ENCODE peak calls at places on chromosomes 7 and 10, in nine cellular contexts. One of them, this sample, is unnamed.

GRCh38 chr10:92103376-92104084 is 180.0 kb downstream of the BTAF1 start:
- DNase-seq in psoas muscle: no peak
- DNase-seq in GM13976: no peak
- DNase-seq in CD8-positive, alpha-beta T cell: no peak
- DNase-seq in WTC11: no peak
- DNase-seq in left ventricle myocardium inferior: no peak
- DNase-seq in neural progenitor cell: no peak
- DNase-seq in tibial artery: no peak
- DNase-seq in glutamatergic neuron: no peak
- DNase-seq in this sample: no peak

GRCh38 chr10:42989481-42989921 is 87.4 kb upstream of the RET start:
- DNase-seq in psoas muscle: no peak
- DNase-seq in GM13976: no peak
- DNase-seq in CD8-positive, alpha-beta T cell: no peak
- DNase-seq in WTC11: peak; percentile 6
- DNase-seq in left ventricle myocardium inferior: no peak
- DNase-seq in neural progenitor cell: no peak
- DNase-seq in tibial artery: no peak
- DNase-seq in glutamatergic neuron: peak; percentile 10
- DNase-seq in this sample: no peak

GRCh38 chr10:680745-681144 is 8.7 kb downstream of the DIP2C start:
- DNase-seq in psoas muscle: no peak
- DNase-seq in GM13976: no peak
- DNase-seq in CD8-positive, alpha-beta T cell: no peak
- DNase-seq in WTC11: no peak
- DNase-seq in left ventricle myocardium inferior: no peak
- DNase-seq in neural progenitor cell: no peak
- DNase-seq in tibial artery: no peak
- DNase-seq in glutamatergic neuron: no peak
- DNase-seq in this sample: no peak

GRCh38 chr10:129031233-129032150 is 435.5 kb upstream of the MGMT start:
- DNase-seq in psoas muscle: peak; percentile 60
- DNase-seq in GM13976: peak; percentile 79
- DNase-seq in CD8-positive, alpha-beta T cell: peak; percentile 55
- DNase-seq in WTC11: peak; percentile 76
- DNase-seq in left ventricle myocardium inferior: peak; percentile 57
- DNase-seq in neural progenitor cell: peak; percentile 83
- DNase-seq in tibial artery: peak; percentile 46
- DNase-seq in glutamatergic neuron: peak; percentile 87
- DNase-seq in this sample: peak; percentile 67

GRCh38 chr10:110827410-110827809 is 44.3 kb upstream of the PDCD4 start:
- DNase-seq in psoas muscle: no peak
- DNase-seq in GM13976: no peak
- DNase-seq in CD8-positive, alpha-beta T cell: no peak
- DNase-seq in WTC11: no peak
- DNase-seq in left ventricle myocardium inferior: no peak
- DNase-seq in neural progenitor cell: no peak
- DNase-seq in tibial artery: no peak
- DNase-seq in glutamatergic neuron: no peak
- DNase-seq in this sample: peak; percentile 42

GRCh38 chr7:30470783-30471182 is 7.8 kb downstream of the NOD1 start:
- DNase-seq in psoas muscle: no peak
- DNase-seq in GM13976: no peak
- DNase-seq in CD8-positive, alpha-beta T cell: no peak
- DNase-seq in WTC11: no peak
- DNase-seq in left ventricle myocardium inferior: no peak
- DNase-seq in neural progenitor cell: no peak
- DNase-seq in tibial artery: peak; percentile 56
- DNase-seq in glutamatergic neuron: no peak
- DNase-seq in this sample: peak; percentile 41

GRCh38 chr7:4744391-4745264 is 30.8 kb upstream of the AP5Z1 start:
- DNase-seq in psoas muscle: peak; percentile 99
- DNase-seq in GM13976: peak; percentile 88
- DNase-seq in CD8-positive, alpha-beta T cell: peak; percentile 61
- DNase-seq in WTC11: peak; percentile 93
- DNase-seq in left ventricle myocardium inferior: peak; percentile 100
- DNase-seq in neural progenitor cell: peak; percentile 96
- DNase-seq in tibial artery: peak; percentile 99
- DNase-seq in glutamatergic neuron: peak; percentile 98
- DNase-seq in this sample: peak; percentile 99

GRCh38 chr7:138889566-138889965 is 91.6 kb upstream of the ATP6V0A4 start:
- DNase-seq in psoas muscle: no peak
- DNase-seq in GM13976: no peak
- DNase-seq in CD8-positive, alpha-beta T cell: no peak
- DNase-seq in WTC11: no peak
- DNase-seq in left ventricle myocardium inferior: no peak
- DNase-seq in neural progenitor cell: no peak
- DNase-seq in tibial artery: no peak
- DNase-seq in glutamatergic neuron: no peak
- DNase-seq in this sample: peak; percentile 54

GRCh38 chr10:74255214-74255613 is 104.2 kb downstream of the ADK start:
- DNase-seq in psoas muscle: no peak
- DNase-seq in GM13976: no peak
- DNase-seq in CD8-positive, alpha-beta T cell: no peak
- DNase-seq in WTC11: no peak
- DNase-seq in left ventricle myocardium inferior: no peak
- DNase-seq in neural progenitor cell: no peak
- DNase-seq in tibial artery: no peak
- DNase-seq in glutamatergic neuron: no peak
- DNase-seq in this sample: no peak

GRCh38 chr7:295155-296154 is 5.5 kb downstream of the FOXL3 start:
- DNase-seq in psoas muscle: no peak
- DNase-seq in GM13976: no peak
- DNase-seq in CD8-positive, alpha-beta T cell: no peak
- DNase-seq in WTC11: no peak
- DNase-seq in left ventricle myocardium inferior: no peak
- DNase-seq in neural progenitor cell: no peak
- DNase-seq in tibial artery: no peak
- DNase-seq in glutamatergic neuron: no peak
- DNase-seq in this sample: no peak

GRCh38 chr7:294440-295154 is 4.6 kb downstream of the FOXL3 start:
- DNase-seq in psoas muscle: no peak
- DNase-seq in GM13976: no peak
- DNase-seq in CD8-positive, alpha-beta T cell: no peak
- DNase-seq in WTC11: no peak
- DNase-seq in left ventricle myocardium inferior: no peak
- DNase-seq in neural progenitor cell: no peak
- DNase-seq in tibial artery: no peak
- DNase-seq in glutamatergic neuron: no peak
- DNase-seq in this sample: no peak

GRCh38 chr7:297611-298374 is 7.8 kb downstream of the FOXL3 start:
- DNase-seq in psoas muscle: no peak
- DNase-seq in GM13976: no peak
- DNase-seq in CD8-positive, alpha-beta T cell: no peak
- DNase-seq in WTC11: no peak
- DNase-seq in left ventricle myocardium inferior: no peak
- DNase-seq in neural progenitor cell: no peak
- DNase-seq in tibial artery: no peak
- DNase-seq in glutamatergic neuron: no peak
- DNase-seq in this sample: no peak

GRCh38 chr7:298375-298702 is 8.4 kb downstream of the FOXL3 start:
- DNase-seq in psoas muscle: no peak
- DNase-seq in GM13976: no peak
- DNase-seq in CD8-positive, alpha-beta T cell: no peak
- DNase-seq in WTC11: no peak
- DNase-seq in left ventricle myocardium inferior: no peak
- DNase-seq in neural progenitor cell: no peak
- DNase-seq in tibial artery: no peak
- DNase-seq in glutamatergic neuron: no peak
- DNase-seq in this sample: no peak

GRCh38 chr7:296546-296945 is 6.6 kb downstream of the FOXL3 start:
- DNase-seq in psoas muscle: no peak
- DNase-seq in GM13976: no peak
- DNase-seq in CD8-positive, alpha-beta T cell: no peak
- DNase-seq in WTC11: no peak
- DNase-seq in left ventricle myocardium inferior: no peak
- DNase-seq in neural progenitor cell: no peak
- DNase-seq in tibial artery: no peak
- DNase-seq in glutamatergic neuron: no peak
- DNase-seq in this sample: no peak
- TF ChIP-seq CTCF in psoas muscle: no peak
- TF ChIP-seq CTCF in GM13976: no peak
- TF ChIP-seq CTCF in CD8-positive, alpha-beta T cell: no peak
- TF ChIP-seq CTCF in WTC11: no peak
- TF ChIP-seq CTCF in left ventricle myocardium inferior: no peak
- TF ChIP-seq CTCF in neural progenitor cell: no peak
- TF ChIP-seq CTCF in tibial artery: no peak
- TF ChIP-seq CTCF in glutamatergic neuron: no peak
- TF ChIP-seq CTCF in this sample: no peak

GRCh38 chr7:129779602-129780256 is 168.2 kb downstream of the NRF1 start:
- DNase-seq in psoas muscle: no peak
- DNase-seq in GM13976: peak; percentile 82
- DNase-seq in CD8-positive, alpha-beta T cell: no peak
- DNase-seq in WTC11: no peak
- DNase-seq in left ventricle myocardium inferior: no peak
- DNase-seq in neural progenitor cell: peak; percentile 85
- DNase-seq in tibial artery: no peak
- DNase-seq in glutamatergic neuron: no peak
- DNase-seq in this sample: peak; percentile 81
- TF ChIP-seq CTCF in psoas muscle: no peak
- TF ChIP-seq CTCF in GM13976: no peak
- TF ChIP-seq CTCF in CD8-positive, alpha-beta T cell: no peak
- TF ChIP-seq CTCF in WTC11: no peak
- TF ChIP-seq CTCF in left ventricle myocardium inferior: no peak
- TF ChIP-seq CTCF in neural progenitor cell: no peak
- TF ChIP-seq CTCF in tibial artery: no peak
- TF ChIP-seq CTCF in glutamatergic neuron: peak; percentile 35
- TF ChIP-seq CTCF in this sample: no peak

DNA sequence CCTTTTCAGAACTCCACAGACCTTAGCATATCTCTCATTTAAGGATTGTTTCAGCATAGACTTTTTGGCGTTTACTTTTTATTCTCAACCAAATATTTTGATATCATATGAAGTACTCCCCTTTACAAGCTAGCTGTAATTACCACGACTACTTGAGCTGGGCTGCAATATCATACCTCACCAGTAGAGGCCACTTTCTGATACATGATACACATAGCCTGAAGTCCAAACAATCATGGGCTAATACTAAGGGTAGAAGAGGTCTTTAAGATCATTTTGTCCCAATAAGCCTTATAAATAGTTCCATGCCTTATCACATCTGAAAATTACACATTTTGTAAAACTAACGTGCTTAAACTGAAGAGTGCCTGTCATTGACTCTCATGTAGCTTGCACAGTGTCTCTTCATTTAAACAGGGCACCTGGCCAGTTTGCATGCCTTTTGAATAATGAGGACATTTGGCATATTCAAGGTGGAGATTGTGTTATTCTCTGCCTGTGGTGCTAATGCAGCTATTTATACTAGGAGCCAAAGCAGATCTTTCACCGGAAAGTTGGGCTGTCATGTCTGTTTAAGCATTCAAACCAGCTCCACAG is 403.7 kb upstream of the ZMIZ1 start:
- DNase-seq in psoas muscle: no peak
- DNase-seq in GM13976: no peak
- DNase-seq in CD8-positive, alpha-beta T cell: no peak
- DNase-seq in WTC11: no peak
- DNase-seq in left ventricle myocardium inferior: no peak
- DNase-seq in neural progenitor cell: no peak
- DNase-seq in tibial artery: no peak
- DNase-seq in glutamatergic neuron: no peak
- DNase-seq in this sample: peak; percentile 44
- TF ChIP-seq CTCF in psoas muscle: peak; percentile 50
- TF ChIP-seq CTCF in GM13976: no peak
- TF ChIP-seq CTCF in CD8-positive, alpha-beta T cell: peak; percentile 25
- TF ChIP-seq CTCF in WTC11: peak; percentile 74
- TF ChIP-seq CTCF in left ventricle myocardium inferior: peak; percentile 63
- TF ChIP-seq CTCF in neural progenitor cell: peak; percentile 54
- TF ChIP-seq CTCF in tibial artery: peak; percentile 45
- TF ChIP-seq CTCF in glutamatergic neuron: peak; percentile 74
- TF ChIP-seq CTCF in this sample: peak; percentile 40

DNA sequence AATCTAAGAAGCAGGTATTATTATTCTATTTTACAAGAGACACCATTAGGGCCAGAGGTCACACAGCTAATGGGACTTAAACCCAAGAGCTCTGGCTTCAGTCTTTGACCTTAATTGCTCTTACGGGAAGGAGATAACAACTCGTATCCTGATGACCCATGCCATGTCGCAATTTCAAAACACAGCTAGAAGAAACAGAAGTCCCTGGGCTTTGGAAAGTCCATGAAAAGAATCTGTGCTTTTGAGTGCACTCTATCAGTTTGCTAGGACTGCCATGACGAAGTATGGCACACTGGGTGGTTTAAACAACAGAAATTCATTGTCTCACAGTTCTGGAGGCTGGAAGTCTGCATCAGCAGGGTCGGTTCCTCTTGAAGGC is 247.8 kb upstream of the AOAH start:
- DNase-seq in psoas muscle: no peak
- DNase-seq in GM13976: no peak
- DNase-seq in CD8-positive, alpha-beta T cell: no peak
- DNase-seq in WTC11: no peak
- DNase-seq in left ventricle myocardium inferior: no peak
- DNase-seq in neural progenitor cell: peak; percentile 37
- DNase-seq in tibial artery: no peak
- DNase-seq in glutamatergic neuron: no peak
- DNase-seq in this sample: no peak
- TF ChIP-seq CTCF in psoas muscle: no peak
- TF ChIP-seq CTCF in GM13976: no peak
- TF ChIP-seq CTCF in CD8-positive, alpha-beta T cell: no peak
- TF ChIP-seq CTCF in WTC11: no peak
- TF ChIP-seq CTCF in left ventricle myocardium inferior: no peak
- TF ChIP-seq CTCF in neural progenitor cell: no peak
- TF ChIP-seq CTCF in tibial artery: no peak
- TF ChIP-seq CTCF in glutamatergic neuron: no peak
- TF ChIP-seq CTCF in this sample: no peak

DNA sequence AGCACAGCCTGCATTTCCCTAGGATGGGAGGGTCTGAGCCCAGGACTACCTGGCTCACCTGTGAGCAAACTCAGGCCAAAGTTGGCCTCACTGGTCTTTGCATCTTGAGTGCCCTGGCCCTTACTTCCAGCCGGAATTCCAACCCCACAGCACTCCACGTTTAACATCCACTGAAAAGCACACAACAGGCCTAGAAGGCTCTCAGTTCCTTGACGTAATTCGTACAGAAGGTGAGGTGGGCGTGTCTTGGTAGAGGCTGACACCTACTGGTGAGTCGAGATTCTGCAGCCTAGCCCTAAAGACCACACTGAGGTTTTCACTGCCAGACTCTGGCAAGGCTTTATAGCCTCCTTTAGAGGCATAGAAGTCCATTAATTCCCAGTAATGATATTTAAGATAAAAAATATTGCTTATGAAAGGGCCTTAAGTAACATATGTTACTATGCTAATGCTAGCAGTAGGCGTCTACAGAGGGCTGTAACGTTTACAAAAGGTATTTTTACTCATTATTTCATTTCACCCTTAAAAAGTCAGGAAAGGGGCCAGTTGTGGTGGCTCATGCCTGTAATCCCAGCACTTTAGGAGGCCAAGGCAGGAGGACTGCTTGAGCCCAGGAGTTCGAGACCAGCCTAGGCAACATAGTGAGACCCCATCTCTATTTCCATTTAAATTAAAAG is 95.8 kb downstream of the HIP1 start:
- DNase-seq in psoas muscle: peak; percentile 28
- DNase-seq in GM13976: peak; percentile 79
- DNase-seq in CD8-positive, alpha-beta T cell: peak; percentile 51
- DNase-seq in WTC11: peak; percentile 81
- DNase-seq in left ventricle myocardium inferior: no peak
- DNase-seq in neural progenitor cell: peak; percentile 85
- DNase-seq in tibial artery: peak; percentile 45
- DNase-seq in glutamatergic neuron: peak; percentile 48
- DNase-seq in this sample: peak; percentile 69
- TF ChIP-seq CTCF in psoas muscle: peak; percentile 72
- TF ChIP-seq CTCF in GM13976: peak; percentile 67
- TF ChIP-seq CTCF in CD8-positive, alpha-beta T cell: peak; percentile 89
- TF ChIP-seq CTCF in WTC11: peak; percentile 83
- TF ChIP-seq CTCF in left ventricle myocardium inferior: peak; percentile 75
- TF ChIP-seq CTCF in neural progenitor cell: peak; percentile 78
- TF ChIP-seq CTCF in tibial artery: peak; percentile 59
- TF ChIP-seq CTCF in glutamatergic neuron: peak; percentile 84
- TF ChIP-seq CTCF in this sample: peak; percentile 68